ENCODE peak calls at places on chromosomes 5 and 9, in eight cellular contexts. Q is stimulated activated CD4-positive, alpha-beta T cell treated with anti-CD3 and anti-CD28 coated beads, Interleukin-15, amount 100 ng/mL, for 1 hour; R is AG04450; Z is endothelial cell; M is epithelial cell of esophagus; S is ovary; L is NCI-H1092; D is GM04503. E is an unnamed sample.

GRCh38 chr9:107108367-107108766 is 174.7 kb upstream of the RAD23B start:
- DNase-seq in Q (no peak), R (no peak), Z (no peak), M (no peak), S (no peak), L (no peak), D (no peak), E (no peak)

GRCh38 chr5:163913548-163913947 is 408.1 kb downstream of the MAT2B start:
- DNase-seq in Q (no peak), R (no peak), Z (no peak), M (no peak), S (no peak), L (no peak), D (no peak), E (no peak)

GRCh38 chr9:86891886-86892437 is 55.3 kb downstream of the GAS1 start:
- DNase-seq in Q (no peak), R (no peak), Z (no peak), M (no peak), S (no peak), L (no peak), D (no peak), E (no peak)

GRCh38 chr5:41004931-41005330 is 66.2 kb downstream of the MROH2B start:
- DNase-seq in Q (no peak), R (no peak), Z (no peak), M (no peak), S (no peak), L (no peak), D (no peak), E (no peak)

GRCh38 chr9:123329329-123329955 is 26.6 kb upstream of the CRB2 start:
- DNase-seq in Q (no peak), R (no peak), Z (no peak), M (peak), S (no peak), L (no peak), D (no peak), E (no peak)

GRCh38 chr9:20292002-20292401 is 330.3 kb downstream of the MLLT3 start:
- DNase-seq in Q (no peak), R (no peak), Z (no peak), M (peak), S (no peak), L (no peak), D (no peak), E (no peak)

GRCh38 chr9:6757988-6758417 is 230 bp downstream of the KDM4C start:
- DNase-seq in Q (no peak), R (no peak), Z (no peak), M (no peak), S (peak), L (peak), D (no peak), E (peak)

GRCh38 chr5:98168862-98169261 is 604.6 kb upstream of the RGMB start:
- DNase-seq in Q (no peak), R (no peak), Z (no peak), M (peak), S (no peak), L (no peak), D (no peak), E (no peak)

GRCh38 chr9:133188843-133189180 is 20.2 kb downstream of the OBP2B start:
- DNase-seq in Q (no peak), R (no peak), Z (no peak), M (no peak), S (no peak), L (no peak), D (no peak), E (no peak)

GRCh38 chr5:92713361-92713875 is 867.6 kb downstream of the NR2F1-AS1 start:
- DNase-seq in Q (no peak), R (no peak), Z (no peak), M (no peak), S (no peak), L (no peak), D (no peak), E (no peak)

GRCh38 chr9:124198948-124199347 is 58.8 kb upstream of the NEK6 start:
- DNase-seq in Q (no peak), R (no peak), Z (no peak), M (no peak), S (no peak), L (no peak), D (no peak), E (no peak)

GRCh38 chr5:138752951-138753793 is at the start of gene CTNNA1:
- DNase-seq in Q (peak), R (no peak), Z (peak), M (peak), S (peak), L (no peak), D (no peak), E (peak)

GRCh38 chr5:159877894-159878448 is 38.3 kb upstream of the ADRA1B start:
- DNase-seq in Q (no peak), R (no peak), Z (no peak), M (no peak), S (peak), L (no peak), D (no peak), E (no peak)

GRCh38 chr9:74729129-74729710 is 158.5 kb downstream of the TRPM6 start:
- DNase-seq in Q (no peak), R (no peak), Z (no peak), M (no peak), S (no peak), L (no peak), D (no peak), E (no peak)

GRCh38 chr5:10310073-10310779 is 2.5 kb upstream of the CMBL start:
- DNase-seq in Q (no peak), R (no peak), Z (no peak), M (peak), S (peak), L (no peak), D (no peak), E (no peak)

GRCh38 chr5:9498541-9499497 is 47.1 kb downstream of the SEMA5A start:
- DNase-seq in Q (no peak), R (no peak), Z (peak), M (peak), S (no peak), L (no peak), D (no peak), E (no peak)

E was measured in progenitor cell of endocrine pancreas.